ENCODE peak calls at places on chromosome 10, in nine cellular contexts. D is left lung, M is psoas muscle, G is GM13977, U is kidney epithelial cell, V is fibroblast of the aortic adventitia, T is transverse colon, A is ovary, K is Calu3. Q is an unnamed sample.

GRCh38 chr10:85724215-85724614 is 642.4 kb downstream of the GRID1 start:
- DNase-seq in D (no peak), M (no peak), U (no peak), T (no peak), V (no peak), K (no peak), G (no peak), A (no peak), Q (no peak)

GRCh38 chr10:49592726-49593563 is 17.2 kb upstream of the SLC18A3 start:
- DNase-seq in K (peak), M (no peak), U (no peak), D (peak), T (peak), G (peak), V (peak), A (peak), Q (peak)

GRCh38 chr10:18424200-18424599 is 227.2 kb downstream of the NSUN6 start:
- DNase-seq in U (no peak), T (no peak), M (no peak), A (no peak), V (no peak), K (no peak), D (no peak), G (no peak), Q (no peak)

GRCh38 chr10:90777614-90778013 is 80.2 kb downstream of the HTR7 start:
- DNase-seq in A (no peak), V (peak), G (no peak), D (no peak), M (no peak), T (no peak), K (no peak), U (no peak), Q (no peak)

GRCh38 chr10:110061687-110062086 is 53.9 kb downstream of the ADD3 start:
- DNase-seq in U (no peak), V (no peak), M (no peak), A (no peak), G (no peak), D (no peak), T (no peak), K (no peak), Q (no peak)

GRCh38 chr10:66378117-66378876 is 547.5 kb upstream of the LRRTM3 start:
- DNase-seq in A (no peak), T (no peak), U (no peak), K (no peak), M (no peak), D (no peak), V (no peak), G (no peak), Q (no peak)

GRCh38 chr10:44393834-44394547 is 9.1 kb upstream of the CXCL12 start:
- DNase-seq in D (no peak), A (no peak), M (no peak), U (no peak), K (no peak), G (no peak), V (no peak), T (no peak), Q (no peak)

GRCh38 chr10:70956029-70956759 is 67.8 kb upstream of the PCBD1 start:
- DNase-seq in D (no peak), A (no peak), G (no peak), V (no peak), K (no peak), U (no peak), T (no peak), M (no peak), Q (no peak)

GRCh38 chr10:80630324-80630723 is 92.6 kb downstream of the SH2D4B start:
- DNase-seq in D (no peak), K (no peak), M (no peak), U (no peak), V (no peak), A (no peak), G (no peak), T (no peak), Q (no peak)

DNA sequence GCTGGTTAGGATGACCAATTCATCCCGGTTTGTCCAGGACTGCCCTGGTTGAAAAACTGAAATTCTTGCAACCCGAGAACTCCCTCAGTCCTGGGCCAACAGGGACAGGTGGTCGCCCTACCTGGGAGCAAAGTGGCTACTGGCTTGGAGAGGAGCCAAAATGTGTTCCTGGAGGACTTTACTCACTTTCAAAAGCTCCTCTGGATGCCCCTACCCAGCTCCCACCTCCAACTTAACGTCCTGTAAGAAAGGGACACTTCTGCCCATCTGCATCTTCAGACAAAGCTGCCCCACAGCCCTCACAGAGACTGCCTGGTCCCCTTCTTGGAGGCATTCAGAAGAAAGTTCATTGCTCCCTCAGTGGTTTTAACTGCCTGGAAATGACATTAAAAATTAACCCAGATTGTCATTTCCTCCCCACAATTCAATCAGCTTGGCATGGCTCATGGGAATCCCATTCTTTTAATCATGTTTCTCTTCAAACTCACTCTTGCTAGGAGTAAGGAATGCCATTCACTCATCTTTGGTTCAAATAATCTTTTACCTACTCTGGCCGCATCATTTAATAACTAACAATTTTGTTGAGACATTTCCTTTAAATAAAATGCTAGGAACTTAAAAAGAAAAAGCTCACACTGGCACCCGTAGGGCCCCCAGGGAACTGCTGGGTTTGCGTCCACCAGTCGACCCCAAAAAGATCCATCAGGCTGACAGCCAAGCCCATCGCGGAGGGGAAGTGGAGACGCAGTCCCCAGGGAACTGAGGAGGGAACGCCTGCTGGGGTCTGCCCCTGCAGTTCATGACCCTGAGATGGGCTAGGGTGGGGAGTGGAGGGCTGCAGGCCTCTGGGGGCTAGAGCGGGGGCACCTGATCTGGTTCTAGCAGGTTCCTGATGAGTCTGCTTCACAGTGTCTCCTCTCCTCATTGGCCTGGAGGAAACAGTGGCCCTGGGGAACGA is 24.2 kb upstream of the HSPA12A start:
- DNase-seq in U (no peak), G (no peak), V (no peak), M (no peak), A (no peak), D (no peak), K (no peak), T (no peak), Q (no peak)
- TF ChIP-seq CTCF in U (peak), G (no peak), V (no peak), M (no peak), A (no peak), D (no peak), K (no peak), T (no peak), Q (peak)

GRCh38 chr10:11742779-11743298 is 657 bp downstream of the ECHDC3 start:
- DNase-seq in U (no peak), G (no peak), D (no peak), V (no peak), M (peak), K (no peak), T (no peak), A (no peak), Q (no peak)
- TF ChIP-seq CTCF in U (no peak), G (no peak), D (no peak), V (no peak), M (no peak), K (no peak), T (no peak), A (no peak), Q (no peak)

GRCh38 chr10:77975086-77975666 is 48.6 kb upstream of the DLG5 start:
- DNase-seq in V (no peak), T (peak), A (no peak), U (no peak), M (no peak), G (no peak), D (no peak), K (no peak), Q (no peak)

GRCh38 chr10:77973276-77973675 is 46.7 kb upstream of the DLG5 start:
- DNase-seq in U (no peak), D (no peak), T (no peak), V (no peak), G (no peak), M (no peak), K (no peak), A (no peak), Q (no peak)

GRCh38 chr10:77977016-77977415 is 50.5 kb upstream of the DLG5 start:
- DNase-seq in V (no peak), U (no peak), M (no peak), A (no peak), D (no peak), T (no peak), G (no peak), K (no peak), Q (no peak)

GRCh38 chr10:77972148-77972547 is 45.6 kb upstream of the DLG5 start:
- DNase-seq in K (no peak), M (no peak), U (no peak), V (no peak), G (no peak), T (no peak), A (no peak), D (no peak), Q (no peak)

DNA sequence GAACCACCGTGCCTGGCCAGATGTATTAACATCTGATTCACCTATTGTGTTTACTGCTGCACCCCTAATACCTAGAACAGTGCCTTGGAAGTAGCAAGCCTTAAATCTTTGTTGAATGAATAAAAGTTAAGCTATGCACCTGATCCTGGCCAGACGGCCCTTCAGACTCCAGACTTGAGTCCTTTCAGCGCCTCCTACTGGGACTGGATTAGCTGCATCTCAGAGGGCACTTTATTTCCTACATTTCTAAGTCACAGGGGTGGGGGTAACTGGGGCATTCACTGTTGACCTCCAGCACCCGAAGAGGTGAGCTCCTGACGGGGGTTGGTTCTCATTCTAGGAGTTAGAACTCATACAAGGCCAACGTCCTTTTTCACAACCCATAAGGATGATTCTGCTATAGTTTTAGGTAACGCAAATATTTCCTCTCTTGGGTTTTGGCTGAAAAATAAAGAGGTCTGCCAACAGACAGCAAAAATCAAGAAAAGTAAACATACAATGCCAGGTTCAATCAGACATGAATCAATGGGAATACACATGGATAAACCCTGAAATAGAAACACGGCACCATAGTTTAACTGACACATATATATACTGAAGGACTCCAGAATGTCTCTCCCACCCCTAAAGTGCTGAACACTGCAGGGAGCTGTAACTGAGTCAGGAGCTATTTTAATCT is 48.0 kb upstream of the DLG5 start:
- DNase-seq in U (no peak), V (peak), G (no peak), T (peak), M (no peak), D (no peak), A (no peak), K (peak), Q (no peak)
- TF ChIP-seq CTCF in U (peak), V (peak), G (peak), T (peak), M (no peak), D (no peak), A (no peak), K (peak), Q (peak)

GRCh38 chr10:112239347-112239746 is 43.9 kb upstream of the TECTB start:
- DNase-seq in D (no peak), G (no peak), U (no peak), T (no peak), V (no peak), M (no peak), K (no peak), A (no peak), Q (no peak)
- TF ChIP-seq CTCF in D (no peak), G (no peak), U (no peak), T (no peak), V (no peak), M (no peak), K (no peak), A (no peak), Q (no peak)

DNA sequence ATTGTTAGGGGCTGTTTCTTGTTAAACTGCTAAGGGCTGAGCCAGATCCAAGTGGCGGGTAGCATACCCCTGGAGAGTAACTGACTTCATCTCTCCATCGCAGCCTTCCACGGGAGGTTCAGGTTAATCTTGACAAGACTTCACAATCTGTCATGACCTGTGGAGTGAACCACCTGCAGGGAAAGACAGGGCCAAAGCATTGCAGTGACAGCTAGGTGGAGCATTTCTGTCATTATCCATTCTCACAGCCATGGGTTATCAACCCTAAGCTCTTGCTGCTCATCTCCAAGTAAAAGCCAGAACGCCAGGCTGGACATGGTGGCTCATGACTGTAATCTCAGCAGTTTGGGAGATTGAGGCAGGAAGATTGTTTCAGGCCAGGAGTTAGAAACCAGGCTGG is 17.2 kb downstream of the ABCC2 start:
- DNase-seq in A (no peak), D (no peak), V (no peak), U (no peak), M (no peak), K (no peak), G (no peak), T (no peak), Q (no peak)
- TF ChIP-seq CTCF in A (no peak), D (no peak), V (no peak), U (no peak), M (no peak), K (no peak), G (no peak), T (no peak), Q (no peak)

GRCh38 chr10:126798649-126799048 is 106.6 kb upstream of the DOCK1 start:
- DNase-seq in T (no peak), D (no peak), K (no peak), U (no peak), A (no peak), M (no peak), G (no peak), V (no peak), Q (no peak)
- TF ChIP-seq CTCF in T (no peak), D (no peak), K (no peak), U (no peak), A (no peak), M (no peak), G (no peak), V (no peak), Q (no peak)

GRCh38 chr10:17116193-17116592 is 13.4 kb downstream of the CUBN start:
- DNase-seq in G (no peak), V (no peak), D (no peak), A (no peak), T (no peak), M (no peak), U (no peak), K (no peak), Q (no peak)

GRCh38 chr10:17112566-17112965 is 17.0 kb downstream of the CUBN start:
- DNase-seq in T (no peak), K (no peak), G (no peak), A (no peak), D (no peak), M (no peak), V (no peak), U (no peak), Q (no peak)

GRCh38 chr10:17113889-17114288 is 15.7 kb downstream of the CUBN start:
- DNase-seq in M (peak), A (no peak), G (no peak), V (peak), U (no peak), D (peak), T (no peak), K (peak), Q (peak)

GRCh38 chr10:17113346-17113745 is 16.3 kb downstream of the CUBN start:
- DNase-seq in T (no peak), U (no peak), A (no peak), K (no peak), M (no peak), V (no peak), D (no peak), G (no peak), Q (peak)

GRCh38 chr10:17115683-17116082 is 13.9 kb downstream of the CUBN start:
- DNase-seq in V (peak), A (no peak), D (no peak), K (peak), G (no peak), M (no peak), T (no peak), U (no peak), Q (peak)
- TF ChIP-seq CTCF in V (peak), A (no peak), D (no peak), K (no peak), G (no peak), M (no peak), T (no peak), U (peak), Q (peak)

DNA sequence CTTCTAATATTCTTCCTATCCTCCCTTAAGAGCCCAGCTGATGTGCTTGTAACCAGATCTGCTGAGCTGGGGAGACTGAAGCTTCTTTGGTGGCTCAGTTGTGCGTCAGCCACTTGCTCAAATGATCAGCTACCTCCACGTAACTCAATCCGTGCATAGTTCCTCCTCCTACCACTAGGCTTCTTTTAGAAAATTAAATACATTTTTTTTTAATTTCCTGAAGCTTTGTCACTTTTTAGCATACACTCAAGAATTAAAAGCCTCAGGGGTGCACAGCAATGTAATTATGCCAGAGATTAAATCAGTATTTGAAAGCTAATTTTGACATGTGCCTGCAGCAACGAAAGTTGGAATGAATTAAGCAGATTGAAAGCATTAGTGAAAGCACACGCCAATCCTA is 20.4 kb upstream of the PRLHR start:
- DNase-seq in V (no peak), K (no peak), T (no peak), A (no peak), U (no peak), M (no peak), G (no peak), D (no peak), Q (no peak)
- TF ChIP-seq CTCF in V (peak), K (no peak), T (no peak), A (no peak), U (peak), M (no peak), G (no peak), D (no peak), Q (peak)

DNA sequence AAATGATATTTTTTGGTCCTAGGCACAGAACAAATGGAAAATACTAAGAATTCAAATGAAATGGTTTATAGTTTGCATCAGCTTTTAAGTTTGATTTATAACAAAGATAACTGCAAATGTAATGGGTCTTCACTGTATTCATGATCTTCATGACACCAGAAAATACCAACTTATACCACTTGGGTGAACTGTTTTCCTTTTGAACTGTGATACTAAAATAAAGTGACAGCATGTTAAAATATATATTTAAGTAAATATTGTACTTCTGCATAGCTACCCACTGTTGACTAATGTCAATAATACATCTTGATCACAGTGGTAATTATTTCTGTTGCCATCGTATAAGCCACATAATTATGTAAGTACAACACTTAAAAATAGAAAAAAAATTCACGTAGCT is 442.0 kb upstream of the ANKRD30A start:
- DNase-seq in G (no peak), K (no peak), M (no peak), D (no peak), T (no peak), U (no peak), A (no peak), V (no peak), Q (no peak)
- TF ChIP-seq CTCF in G (no peak), K (no peak), M (no peak), D (no peak), T (no peak), U (no peak), A (no peak), V (no peak), Q (no peak)

DNA sequence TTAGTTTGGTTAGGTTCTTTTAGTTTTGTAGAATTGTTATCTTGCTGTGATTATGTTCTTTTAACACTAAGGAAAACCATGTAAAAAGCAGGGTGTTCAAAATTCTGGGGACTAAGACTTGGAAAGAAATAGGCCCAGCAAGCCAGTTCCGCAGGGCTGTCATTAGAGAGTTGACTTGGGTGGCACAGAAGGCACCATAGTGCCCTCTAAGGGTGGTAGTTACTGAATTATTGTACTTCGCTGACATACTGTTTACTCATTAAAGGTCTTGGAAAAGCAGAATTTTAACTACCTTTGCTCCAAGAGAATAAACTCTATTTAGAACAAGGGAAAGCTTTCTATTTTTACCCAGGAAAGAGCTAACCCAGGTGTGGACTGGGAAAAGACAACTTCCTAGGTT is 86.5 kb downstream of the OTUD1 start:
- DNase-seq in M (no peak), U (no peak), A (no peak), D (no peak), V (peak), K (peak), G (peak), T (peak), Q (peak)
- TF ChIP-seq CTCF in M (peak), U (peak), A (no peak), D (peak), V (no peak), K (peak), G (peak), T (peak), Q (peak)

Q was measured in HFFc6.